ENCODE peak calls at places on chromosome 14, in nine cellular contexts. Z, B, E, V, J, O, I, Y and U are unnamed samples. For H3K27me3 and H3K4me1, the result is how much of the 10 kb centered on the place peaks cover.

GRCh38 chr14:93246534-93246933 is 39.5 kb downstream of the UBR7 start:
- DNase-seq in Z (peak), B (no peak), E (no peak), V (no peak), J (no peak), O (peak), I (no peak), Y (no peak), U (no peak)

GRCh38 chr14:76696361-76696760 is 64.9 kb upstream of the VASH1 start:
- DNase-seq in Z (no peak), B (no peak), E (no peak), V (no peak), J (no peak), O (no peak), I (no peak), Y (no peak), U (no peak)

GRCh38 chr14:72779679-72780078 is 114.2 kb downstream of the DPF3 start:
- DNase-seq in Z (no peak), B (no peak), E (no peak), V (peak), J (no peak), O (no peak), I (no peak), Y (no peak), U (no peak)

GRCh38 chr14:57080691-57081090 is 188.0 kb downstream of the EXOC5 start:
- DNase-seq in Z (no peak), B (no peak), E (no peak), V (no peak), J (peak), O (no peak), I (no peak), Y (no peak), U (no peak)

GRCh38 chr14:59309291-59309900 is 120.9 kb downstream of the DAAM1 start:
- DNase-seq in Z (no peak), B (no peak), E (no peak), V (no peak), J (no peak), O (no peak), I (peak), Y (no peak), U (peak)

GRCh38 chr14:71606575-71606974 is 325.7 kb upstream of the RGS6 start:
- DNase-seq in Z (no peak), B (no peak), E (no peak), V (no peak), J (no peak), O (no peak), I (no peak), Y (no peak), U (no peak)

GRCh38 chr14:54567224-54567633 is 301 bp downstream of the SAMD4A start:
- DNase-seq in Z (no peak), B (no peak), E (no peak), V (peak), J (peak), O (no peak), I (peak), Y (no peak), U (no peak)

GRCh38 chr14:24837280-24838046 is 203.5 kb upstream of the GZMB start:
- DNase-seq in Z (peak), B (no peak), E (no peak), V (no peak), J (no peak), O (no peak), I (peak), Y (no peak), U (no peak)

GRCh38 chr14:99270491-99271287 is 1.3 kb downstream of the BCL11B start:
- DNase-seq in Z (peak), B (no peak), E (no peak), V (peak), J (peak), O (no peak), I (no peak), Y (no peak), U (no peak)

GRCh38 chr14:55136868-55137785 is 8.1 kb downstream of the LGALS3 start:
- DNase-seq in Z (peak), B (no peak), E (no peak), V (no peak), J (no peak), O (no peak), I (peak), Y (peak), U (peak)

GRCh38 chr14:89312937-89313336 is 104.1 kb downstream of the FOXN3 start:
- DNase-seq in Z (no peak), B (no peak), E (no peak), V (no peak), J (no peak), O (no peak), I (no peak), Y (no peak), U (no peak)

GRCh38 chr14:53570411-53571387 is 385.9 kb downstream of the BMP4 start:
- DNase-seq in Z (no peak), B (no peak), E (no peak), V (no peak), J (no peak), O (no peak), I (no peak), Y (no peak), U (no peak)

GRCh38 chr14:61051046-61051445 is 70.0 kb downstream of the SLC38A6 start:
- DNase-seq in Z (peak), B (no peak), E (no peak), V (no peak), J (peak), O (no peak), I (no peak), Y (no peak), U (no peak)

GRCh38 chr14:92731622-92732021 is 16.8 kb downstream of the LGMN start:
- DNase-seq in Z (no peak), B (no peak), E (no peak), V (no peak), J (no peak), O (no peak), I (no peak), Y (no peak), U (no peak)

GRCh38 chr14:55801121-55801520 is 221.1 kb downstream of the KTN1 start:
- DNase-seq in Z (no peak), B (no peak), E (no peak), V (no peak), J (no peak), O (no peak), I (no peak), Y (no peak), U (no peak)

GRCh38 chr14:90381999-90382451 is 14.8 kb upstream of the CALM1 start:
- DNase-seq in Z (peak), B (peak), E (no peak), V (peak), J (peak), O (peak), I (no peak), Y (no peak), U (no peak)

GRCh38 chr14:54489318-54489683 is 521 bp upstream of the GMFB start:
- DNase-seq in Z (no peak), B (no peak), E (no peak), V (no peak), J (no peak), O (no peak), I (no peak), Y (no peak), U (no peak)

GRCh38 chr14:68403191-68403781 is 389.6 kb downstream of the ZFP36L1 start:
- DNase-seq in Z (peak), B (no peak), E (no peak), V (no peak), J (no peak), O (no peak), I (peak), Y (no peak), U (peak)

GRCh38 chr14:70257526-70257925 is 68.8 kb upstream of the SLC8A3 start:
- DNase-seq in Z (no peak), B (no peak), E (peak), V (peak), J (peak), O (peak), I (no peak), Y (peak), U (no peak)

GRCh38 chr14:77848031-77848430 is 48.1 kb downstream of the ADCK1 start:
- DNase-seq in Z (peak), B (no peak), E (no peak), V (no peak), J (no peak), O (no peak), I (no peak), Y (no peak), U (no peak)

GRCh38 chr14:20461230-20462141 is at the start of gene PIP4P1:
- DNase-seq in Z (peak), B (peak), E (peak), V (peak), J (peak), O (peak), I (peak), Y (peak), U (peak)
- TF ChIP-seq EZH2 in Z (no peak), B (no peak), E (no peak), V (no peak), J (no peak), O (no peak), I (peak), Y (no peak), U (peak)

GRCh38 chr14:49446801-49447200 is 139.4 kb downstream of the RPS29 start:
- DNase-seq in Z (no peak), B (no peak), E (no peak), V (no peak), J (no peak), O (no peak), I (no peak), Y (no peak), U (no peak)

GRCh38 chr14:49449749-49450148 is 136.4 kb downstream of the RPS29 start:
- DNase-seq in Z (no peak), B (no peak), E (no peak), V (no peak), J (no peak), O (no peak), I (no peak), Y (no peak), U (no peak)

DNA sequence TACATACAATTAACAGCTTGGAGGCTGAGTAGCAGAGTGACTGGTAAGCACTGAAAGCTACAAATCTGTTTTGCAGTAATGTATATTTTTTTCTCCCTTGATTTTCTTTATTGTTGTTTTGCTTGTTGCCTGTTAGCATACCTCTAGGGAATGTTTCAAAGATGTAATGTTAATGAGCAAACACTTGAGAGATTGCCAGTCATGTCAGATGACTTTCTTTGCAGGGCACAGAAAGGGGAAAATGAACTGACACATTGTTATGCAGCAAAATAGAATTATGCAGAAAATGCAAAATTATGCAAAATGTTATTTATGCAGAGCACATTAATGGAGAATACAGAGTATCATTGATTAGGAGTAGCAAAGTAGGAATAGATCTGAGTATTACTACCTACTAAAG is 138.5 kb downstream of the RPS29 start:
- DNase-seq in Z (no peak), B (no peak), E (no peak), V (no peak), J (no peak), O (no peak), I (no peak), Y (no peak), U (no peak)
- H3K27me3 ChIP-seq in Z (under half), B (under half), E (under half), V (under half), J (under half), O (under half), I (under half), Y (under half), U (under half)

DNA sequence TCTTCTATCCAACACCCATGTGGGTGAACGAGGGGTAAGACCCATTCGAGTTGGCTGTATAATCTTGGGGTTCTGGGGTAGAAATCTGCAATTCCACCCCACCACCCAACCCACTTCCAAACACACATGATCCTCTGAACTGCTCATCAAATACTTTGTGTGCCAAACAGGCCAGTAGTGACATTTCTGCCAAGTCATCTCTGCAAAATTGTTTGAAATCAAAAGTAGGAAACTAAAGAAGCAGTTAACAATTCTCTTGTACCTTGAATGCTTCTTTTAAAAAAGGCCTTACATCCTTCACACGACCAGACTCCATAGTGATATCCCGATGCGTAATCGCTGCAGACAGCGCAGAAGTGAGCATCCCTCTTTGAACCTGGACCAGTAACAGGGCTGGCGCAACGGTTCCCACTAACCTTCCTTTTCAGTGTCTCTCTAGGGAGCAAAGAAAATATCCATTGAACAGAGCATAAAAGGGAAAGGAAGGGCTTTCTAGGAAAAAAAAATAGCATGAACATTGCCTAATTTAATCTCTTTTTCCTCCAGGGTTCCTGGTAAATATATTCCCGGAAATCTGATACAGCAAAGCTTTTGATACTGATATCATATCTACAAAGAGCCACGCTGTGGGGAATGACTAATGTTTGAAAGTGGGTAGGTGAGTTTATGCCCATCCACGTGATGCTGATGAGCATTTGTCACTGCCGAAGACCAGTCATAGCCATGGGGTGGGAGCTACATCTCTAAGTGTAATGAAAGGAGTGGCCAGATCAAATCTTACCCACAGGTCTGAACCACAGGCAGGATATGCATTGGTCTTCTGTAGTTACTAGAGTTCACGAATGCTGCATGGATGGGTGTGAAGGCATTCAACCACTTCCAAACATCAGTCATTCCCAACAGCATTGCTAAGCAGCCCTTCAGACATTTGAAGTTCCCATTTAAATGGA is 14.2 kb downstream of the ESR2 start:
- DNase-seq in Z (no peak), B (no peak), E (no peak), V (no peak), J (no peak), O (peak), I (peak), Y (peak), U (peak)
- H3K4me1 ChIP-seq in Z (under half), B (under half), E (under half), V (under half), J (under half), O (under half), I (under half), Y (under half), U (under half)

DNA sequence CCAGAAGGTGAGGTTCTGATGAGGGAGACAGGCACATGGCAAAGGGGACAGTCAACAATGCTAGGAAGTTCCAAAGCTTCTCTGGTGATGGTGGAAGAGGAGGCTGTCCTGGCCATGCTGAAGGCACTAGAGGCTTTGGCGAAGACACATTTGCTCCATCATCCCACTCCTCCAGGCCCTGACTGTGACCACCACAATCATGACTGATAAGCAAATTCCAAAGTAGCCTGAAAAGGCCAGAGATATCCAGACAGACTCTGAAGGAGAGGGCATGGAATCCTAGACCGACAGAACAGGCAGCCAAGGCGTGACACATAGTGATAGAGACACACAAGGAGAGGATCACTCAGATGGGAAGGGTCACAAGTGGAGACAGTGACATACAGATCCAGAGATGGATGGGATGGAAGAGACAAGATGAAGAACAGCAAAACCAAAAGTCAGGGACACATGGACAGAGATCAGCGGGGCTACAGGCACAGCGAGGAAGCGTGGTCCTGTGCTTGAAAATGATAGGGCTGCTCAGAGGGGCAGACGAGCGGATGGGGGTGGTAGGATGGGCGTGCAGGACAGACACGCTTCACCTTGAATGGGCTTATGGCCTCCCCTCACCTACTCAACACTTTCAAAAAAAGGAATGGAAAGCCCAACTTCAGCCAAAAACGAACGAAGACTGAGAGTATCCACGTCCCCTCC is 1.3 kb downstream of the ZFHX2 start:
- DNase-seq in Z (no peak), B (no peak), E (no peak), V (no peak), J (peak), O (no peak), I (no peak), Y (no peak), U (no peak)
- TF ChIP-seq EZH2 in Z (no peak), B (no peak), E (no peak), V (no peak), J (no peak), O (no peak), I (no peak), Y (no peak), U (no peak)

GRCh38 chr14:28766505-28767238 is at the start of gene FOXG1:
- DNase-seq in Z (peak), B (no peak), E (no peak), V (peak), J (peak), O (no peak), I (no peak), Y (peak), U (no peak)
- H3K27me3 ChIP-seq in Z (half or more), B (under half), E (under half), V (half or more), J (half or more), O (half or more), I (half or more), Y (under half), U (half or more)

DNA sequence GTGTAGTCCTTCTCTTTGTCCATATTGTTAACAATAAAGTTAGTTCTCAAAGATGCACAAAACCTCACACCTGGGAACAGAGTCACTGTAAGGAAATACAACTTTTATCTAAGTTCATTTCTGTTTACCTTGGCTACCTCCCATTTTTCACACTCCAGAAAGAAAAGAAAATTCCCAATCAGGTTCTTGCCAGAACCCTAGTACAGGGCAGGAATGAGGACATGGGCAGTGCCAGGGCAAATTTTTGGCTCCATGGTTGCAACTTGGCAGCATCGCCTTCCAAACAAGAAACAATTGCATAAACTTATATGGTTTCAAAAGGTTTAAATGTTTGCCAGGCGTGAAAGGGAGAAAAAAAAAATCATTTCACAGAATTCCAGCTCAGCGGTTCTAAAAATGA is 296.3 kb upstream of the PRKD1 start:
- DNase-seq in Z (no peak), B (no peak), E (no peak), V (no peak), J (no peak), O (no peak), I (no peak), Y (no peak), U (peak)
- H3K4me1 ChIP-seq in Z (under half), B (under half), E (under half), V (under half), J (under half), O (half or more), I (under half), Y (under half), U (half or more)

DNA sequence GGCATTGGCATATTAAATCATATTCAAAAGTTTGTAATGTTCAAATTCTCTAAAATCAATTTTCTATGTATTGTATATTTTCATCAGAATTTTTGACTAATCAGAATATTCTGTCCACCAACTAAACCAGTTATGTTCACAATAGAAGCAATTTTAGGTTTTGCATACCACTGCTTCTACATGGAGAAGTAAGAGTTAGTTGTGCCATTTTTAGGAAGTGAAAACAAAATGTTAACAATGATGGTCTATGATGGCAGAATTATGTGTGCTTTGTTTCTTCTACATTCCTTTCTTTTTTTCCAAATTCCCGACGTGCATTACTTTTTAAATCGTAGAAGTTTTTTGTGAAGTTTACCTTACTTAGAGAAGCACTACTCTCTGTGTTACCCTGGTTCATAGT is 29.5 kb downstream of the ABHD12B start:
- DNase-seq in Z (no peak), B (no peak), E (no peak), V (no peak), J (no peak), O (no peak), I (no peak), Y (no peak), U (no peak)
- TF ChIP-seq EZH2 in Z (no peak), B (no peak), E (no peak), V (no peak), J (no peak), O (no peak), I (no peak), Y (no peak), U (no peak)

DNA sequence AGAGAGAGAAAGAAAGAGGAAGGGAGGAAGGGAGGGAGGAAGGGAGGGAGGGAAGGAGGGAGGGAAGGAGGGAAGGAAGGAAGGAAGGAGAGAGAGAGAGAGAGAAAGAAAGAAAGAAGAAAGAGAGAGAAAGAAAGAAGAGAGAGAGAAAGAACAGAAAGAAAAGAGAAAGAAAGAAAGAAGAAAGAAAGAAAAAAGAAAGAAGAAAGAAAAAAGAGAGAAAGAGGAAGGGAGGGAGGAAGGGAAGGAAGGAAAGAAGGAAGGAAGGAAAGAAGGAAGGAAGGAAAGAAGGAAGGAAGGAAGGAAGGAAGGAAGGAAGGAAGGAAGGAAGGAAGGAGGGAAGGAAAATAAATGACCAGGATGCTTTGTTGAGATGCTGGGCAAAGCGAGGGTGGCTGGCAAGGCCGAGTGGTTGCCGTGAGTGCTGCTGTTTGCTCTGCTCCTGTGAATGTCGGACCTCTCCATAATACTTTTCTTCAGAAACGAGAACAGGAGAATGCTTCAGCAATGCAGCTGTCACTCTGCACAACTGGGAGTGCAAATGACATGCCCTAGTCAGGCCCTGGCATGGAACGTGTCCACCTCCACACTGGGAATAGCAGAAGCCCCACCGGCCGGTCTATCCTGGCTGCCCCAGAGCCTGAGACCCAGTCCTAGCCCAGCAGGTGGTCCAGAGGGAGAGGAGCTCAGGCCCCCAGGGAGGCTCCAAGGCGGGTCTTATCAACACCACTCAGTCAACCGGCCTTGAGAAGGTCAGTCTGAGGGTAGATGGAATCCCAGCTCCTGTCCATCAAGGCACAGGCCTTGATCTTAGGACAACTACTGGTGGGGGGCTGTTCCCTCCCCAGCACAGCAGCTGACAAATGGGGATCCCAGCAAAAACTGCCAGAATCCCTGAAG is 25.1 kb upstream of the EIF5 start:
- DNase-seq in Z (no peak), B (no peak), E (no peak), V (no peak), J (no peak), O (no peak), I (no peak), Y (peak), U (no peak)
- H3K27me3 ChIP-seq in Z (under half), B (under half), E (under half), V (under half), J (under half), O (under half), I (under half), Y (under half), U (under half)